ENCODE peak calls at places on chromosomes 11 and 22, in four cellular contexts. R is K562, Q is HepG2, S is H1. H is an unnamed sample.

GRCh38 chr11:105774899-105775298 is 165.0 kb downstream of the GRIA4 start:
- DNase-seq in Q (no peak), S (no peak), R (no peak), H (no peak)

GRCh38 chr22:30267382-30268302 is 991 bp upstream of the OSM start:
- DNase-seq in R (no peak), Q (no peak), S (no peak), H (no peak)

GRCh38 chr22:45185718-45186511 is 22.2 kb downstream of the NUP50 start:
- DNase-seq in Q (no peak), R (no peak), S (no peak), H (no peak)

GRCh38 chr22:33599596-33599995 is 320.7 kb downstream of the LARGE1 start:
- DNase-seq in R (no peak), S (no peak), Q (no peak), H (no peak)

GRCh38 chr22:48587236-48587865 is 1240.3 kb downstream of the BRD1 start:
- DNase-seq in Q (no peak), R (no peak), S (no peak), H (no peak)

GRCh38 chr11:129911298-129911697 is 15.9 kb upstream of the NFRKB start:
- DNase-seq in S (no peak), R (no peak), Q (no peak), H (no peak)

GRCh38 chr22:27558658-27559371 is 242.7 kb downstream of the MN1 start:
- DNase-seq in S (no peak), Q (no peak), R (no peak), H (no peak)

GRCh38 chr11:57324154-57324885 is 432 bp downstream of the TNKS1BP1 start:
- DNase-seq in R (peak; percentile 59), S (no peak), Q (no peak), H (peak; percentile 52)

GRCh38 chr11:1536065-1536843 is 35.8 kb downstream of the DUSP8 start:
- DNase-seq in S (no peak), Q (no peak), R (no peak), H (no peak)

GRCh38 chr11:83625336-83625735 is 339.2 kb upstream of the CCDC90B start:
- DNase-seq in S (no peak), R (no peak), Q (no peak), H (no peak)

GRCh38 chr22:25282671-25283561 is 63.5 kb downstream of the CRYBB2 start:
- DNase-seq in R (no peak), S (no peak), Q (no peak), H (no peak)

GRCh38 chr11:1707751-1708150 is 10.8 kb downstream of the KRTAP5-6 start:
- DNase-seq in S (no peak), R (no peak), Q (no peak), H (no peak)

GRCh38 chr11:94130589-94131362 is 2.1 kb downstream of the PANX1 start:
- DNase-seq in S (no peak), R (no peak), Q (no peak), H (no peak)

GRCh38 chr11:60960405-60960804 is 8.4 kb upstream of the SLC15A3 start:
- DNase-seq in R (no peak), Q (no peak), S (no peak), H (no peak)

GRCh38 chr11:61153593-61154090 is 7.6 kb downstream of the VPS37C start:
- DNase-seq in S (no peak), R (no peak), Q (no peak), H (no peak)

GRCh38 chr11:1674194-1674878 is 22.7 kb upstream of the KRTAP5-6 start:
- DNase-seq in S (no peak), R (no peak), Q (no peak), H (no peak)

GRCh38 chr22:38294193-38294592 is 21.4 kb upstream of the TMEM184B start:
- DNase-seq in S (no peak), Q (no peak), R (no peak), H (no peak)

GRCh38 chr11:6617315-6617781 is 1.9 kb downstream of the TPP1 start:
- DNase-seq in Q (no peak), S (no peak), R (no peak), H (no peak)

GRCh38 chr11:78560826-78561484 is 13.7 kb downstream of the NARS2 start:
- DNase-seq in Q (peak; percentile 71), R (no peak), S (no peak), H (no peak)

GRCh38 chr22:17990942-17991341 is 33.4 kb downstream of the MICAL3 start:
- DNase-seq in R (no peak), S (no peak), Q (no peak), H (no peak)

GRCh38 chr22:42714768-42715430 is 5.8 kb downstream of the A4GALT start:
- DNase-seq in Q (no peak), R (no peak), S (no peak), H (no peak)

GRCh38 chr11:96361778-96362177 is 18.8 kb upstream of the MAML2 start:
- DNase-seq in R (peak; percentile 30), S (no peak), Q (no peak), H (no peak)

GRCh38 chr22:25702046-25702445 is 39.9 kb upstream of the MYO18B start:
- DNase-seq in S (no peak), Q (peak; percentile 18), R (no peak), H (no peak)

GRCh38 chr11:78768345-78768744 is 193.7 kb upstream of the NARS2 start:
- DNase-seq in R (no peak), Q (no peak), S (no peak), H (no peak)

GRCh38 chr11:73648629-73649046 is 2.3 kb downstream of the PLEKHB1 start:
- DNase-seq in S (no peak), R (no peak), Q (peak; percentile 74), H (no peak)

GRCh38 chr11:116553482-116553881 is 219.3 kb downstream of the BUD13 start:
- DNase-seq in S (no peak), R (no peak), Q (no peak), H (no peak)

GRCh38 chr11:10990637-10991036 is 132.8 kb upstream of the ZBED5 start:
- DNase-seq in R (no peak), Q (no peak), S (no peak), H (peak; percentile 31)

GRCh38 chr11:66051371-66051765 is 796 bp upstream of the SF3B2 start:
- DNase-seq in Q (no peak), S (no peak), R (no peak), H (no peak)

GRCh38 chr11:117817213-117818035 is 7.1 kb downstream of the FXYD2 start:
- DNase-seq in S (peak; percentile 70), Q (peak; percentile 49), R (peak; percentile 65), H (peak; percentile 70)

GRCh38 chr11:64251986-64252837 is 882 bp downstream of the PLCB3 start:
- DNase-seq in S (no peak), R (peak; percentile 76), Q (no peak), H (no peak)

GRCh38 chr11:130150790-130151189 is 8.8 kb upstream of the ST14 start:
- DNase-seq in R (no peak), S (no peak), Q (no peak), H (no peak)

GRCh38 chr11:112877561-112877960 is 83.7 kb upstream of the NCAM1 start:
- DNase-seq in R (no peak), S (no peak), Q (no peak), H (no peak)

GRCh38 chr11:19441752-19442553 is 201.2 kb upstream of the E2F8 start:
- DNase-seq in S (no peak), Q (no peak), R (peak; percentile 89), H (peak; percentile 88)

GRCh38 chr11:77136074-77136473 is 8.0 kb downstream of the MYO7A start:
- DNase-seq in S (no peak), R (no peak), Q (no peak), H (no peak)

GRCh38 chr22:28441720-28442263 is 237.8 kb downstream of the TTC28 start:
- DNase-seq in Q (peak; percentile 73), R (no peak), S (no peak), H (no peak)

GRCh38 chr11:35304900-35305299 is 114.5 kb downstream of the SLC1A2 start:
- DNase-seq in R (no peak), Q (no peak), S (no peak), H (no peak)
- H3K27ac ChIP-seq in R (no peak overlapping the region), Q (peak overlapping the region; percentile 87), S (no peak overlapping the region), H (peak overlapping the region; percentile 79)

DNA sequence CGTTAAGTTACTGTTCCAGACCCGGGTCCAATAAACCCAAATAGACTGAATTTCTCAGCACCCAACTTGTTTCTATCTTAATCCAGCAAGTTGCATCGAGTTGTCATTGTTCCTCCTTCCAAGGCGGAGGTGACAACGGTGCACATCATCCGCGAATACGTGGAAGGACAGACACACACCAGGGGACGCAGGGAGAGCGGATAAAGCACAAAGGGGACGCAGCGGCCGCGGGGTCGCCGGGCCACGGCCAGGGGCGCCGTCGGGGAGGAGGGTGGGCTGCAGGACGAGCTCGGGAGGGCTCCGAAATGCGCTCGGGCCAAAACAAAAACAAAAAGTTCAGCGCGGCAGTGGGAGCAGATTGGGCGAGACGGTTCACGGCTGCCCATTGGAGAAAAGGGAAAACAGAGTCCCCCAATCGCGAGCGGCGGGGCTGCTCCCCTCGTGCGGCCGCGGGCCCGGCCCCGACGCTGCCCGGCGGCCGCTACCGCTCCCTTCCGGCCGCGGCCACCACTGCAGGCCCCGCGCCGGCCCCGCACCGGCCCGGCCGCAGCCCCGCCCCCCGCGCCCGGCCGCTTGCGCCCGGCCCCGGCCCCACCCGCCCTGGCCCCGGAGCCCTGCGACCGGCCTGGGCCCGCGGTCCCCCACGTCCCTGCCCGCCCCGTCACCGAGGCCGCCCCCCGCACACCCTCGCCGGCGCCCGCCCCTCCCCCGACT is 518 bp downstream of the KMT5B start:
- DNase-seq in S (no peak), Q (peak; percentile 65), R (peak; percentile 87), H (peak; percentile 76)
- TF ChIP-seq HDAC2 in S (no peak), Q (no peak), R (no peak), H (no peak)

GRCh38 chr11:8340299-8340698 is 76.6 kb upstream of the LMO1 start:
- DNase-seq in S (no peak), R (no peak), Q (no peak), H (no peak)

GRCh38 chr11:8344346-8344745 is 80.7 kb upstream of the LMO1 start:
- DNase-seq in Q (no peak), R (no peak), S (no peak), H (no peak)

GRCh38 chr11:8345179-8345578 is 81.5 kb upstream of the LMO1 start:
- DNase-seq in R (no peak), Q (no peak), S (no peak), H (no peak)

GRCh38 chr11:8341966-8342365 is 78.3 kb upstream of the LMO1 start:
- DNase-seq in R (no peak), S (no peak), Q (no peak), H (no peak)

DNA sequence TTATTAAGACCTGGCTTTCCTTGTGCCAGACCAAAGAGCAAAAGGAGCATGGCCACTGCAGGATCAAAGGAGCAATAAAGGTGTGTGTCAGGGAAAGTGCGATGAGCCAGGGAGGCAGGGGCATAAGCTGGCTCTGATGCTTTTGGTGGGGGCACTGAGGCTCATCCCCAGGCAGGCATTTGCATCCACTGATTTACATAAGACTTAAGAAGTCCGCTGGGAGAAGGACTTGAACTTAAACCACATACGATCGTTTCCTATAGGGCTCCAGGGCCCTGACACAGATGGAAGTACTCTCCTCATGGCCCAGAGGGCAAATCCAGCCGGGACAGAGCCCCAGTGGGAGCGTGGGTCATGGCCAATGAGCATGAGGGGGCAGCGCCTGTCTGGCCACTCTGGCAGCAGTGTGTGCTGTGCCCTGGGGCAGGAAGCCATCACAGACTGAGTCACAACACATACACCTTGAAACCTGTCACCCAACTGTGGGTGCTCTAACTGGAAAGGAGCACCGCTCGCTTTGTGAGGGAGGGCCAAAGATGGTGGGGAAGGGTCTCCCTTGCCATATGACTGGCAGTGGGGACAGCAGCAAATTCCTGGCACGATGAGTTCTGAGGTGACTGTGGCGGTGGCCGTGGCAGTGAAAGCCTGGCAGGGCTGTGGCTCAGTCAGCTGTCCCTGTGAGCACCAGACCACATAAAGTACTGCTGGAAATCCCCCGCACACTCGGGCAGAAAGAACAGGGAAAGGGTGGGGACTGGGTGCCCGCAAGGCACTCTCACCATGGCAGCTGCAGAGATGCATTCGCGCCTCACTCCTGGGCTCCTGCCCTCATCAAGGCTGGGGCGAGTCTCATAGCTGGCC is 79.4 kb upstream of the LMO1 start:
- DNase-seq in Q (no peak), R (no peak), S (no peak), H (no peak)
- TF ChIP-seq PHF8 in Q (no peak), R (no peak), S (no peak), H (no peak)

GRCh38 chr22:19715286-19715939 is 1.1 kb downstream of the SEPTIN5 start:
- DNase-seq in R (no peak), Q (no peak), S (no peak), H (no peak)
- H3K27ac ChIP-seq in R (no peak overlapping the region), Q (no peak overlapping the region), S (no peak overlapping the region), H (peak overlapping the region; percentile 90)

H was measured in A549.